ENCODE peak calls at places on chromosomes 7 and 10, in four cellular contexts. R is cardiac muscle cell, X is hepatocyte, F is tibial artery. D is an unnamed sample. For H3K4me1, the result is how much of the 10 kb centered on the place peaks cover.

GRCh38 chr7:101547916-101548599 is 81.0 kb downstream of the MYL10 start:
- DNase-seq in X (no peak), F (peak), R (no peak), D (no peak)

GRCh38 chr7:20172736-20173334 is 44.3 kb downstream of the MACC1 start:
- DNase-seq in R (peak), F (peak), X (peak), D (peak)

GRCh38 chr10:61974611-61975010 is 73.1 kb downstream of the ARID5B start:
- DNase-seq in F (peak), X (peak), R (peak), D (peak)

GRCh38 chr7:32039000-32039756 is 31.0 kb downstream of the PDE1C start:
- DNase-seq in F (no peak), R (peak), X (peak), D (no peak)

GRCh38 chr10:61612009-61612408 is 50.7 kb upstream of the CABCOCO1 start:
- DNase-seq in F (peak), X (no peak), R (no peak), D (no peak)

GRCh38 chr10:70960783-70961570 is 72.6 kb upstream of the PCBD1 start:
- DNase-seq in X (no peak), F (no peak), R (no peak), D (no peak)

GRCh38 chr7:93837245-93837644 is 53.3 kb downstream of the TFPI2 start:
- DNase-seq in R (no peak), X (no peak), F (no peak), D (no peak)

GRCh38 chr7:121960678-121961461 is 87.9 kb downstream of the PTPRZ1 start:
- DNase-seq in F (no peak), X (peak), R (no peak), D (peak)

GRCh38 chr7:150982348-150982747 is 4.2 kb upstream of the KCNH2 start:
- DNase-seq in X (no peak), F (no peak), R (no peak), D (no peak)

GRCh38 chr7:80659120-80660055 is 20.9 kb downstream of the CD36 start:
- DNase-seq in F (no peak), X (peak), R (peak), D (peak)

GRCh38 chr10:18100664-18101063 is 39.6 kb upstream of the CACNB2 start:
- DNase-seq in R (no peak), F (no peak), X (no peak), D (no peak)

GRCh38 chr7:26532490-26532889 is 240.8 kb downstream of the SNX10 start:
- DNase-seq in R (no peak), F (no peak), X (no peak), D (no peak)

GRCh38 chr10:129883029-129883428 is 81.0 kb downstream of the EBF3 start:
- DNase-seq in R (no peak), X (no peak), F (no peak), D (no peak)

GRCh38 chr7:54544356-54545240 is 2.4 kb downstream of the VSTM2A start:
- DNase-seq in X (peak), F (no peak), R (no peak), D (no peak)

GRCh38 chr7:139614886-139615285 is 91.4 kb downstream of the CLEC2L start:
- DNase-seq in F (no peak), R (no peak), X (no peak), D (no peak)

GRCh38 chr10:7811000-7811399 is 7.3 kb upstream of the TAF3 start:
- DNase-seq in X (no peak), R (no peak), F (no peak), D (no peak)

GRCh38 chr10:13813540-13813939 is 226.8 kb downstream of the PRPF18 start:
- DNase-seq in R (no peak), F (no peak), X (no peak), D (no peak)

GRCh38 chr7:972110-972509 is 3.2 kb downstream of the COX19 start:
- DNase-seq in R (no peak), F (no peak), X (no peak), D (no peak)
- H3K4me1 ChIP-seq in R (under half), F (under half), X (under half), D (under half)

DNA sequence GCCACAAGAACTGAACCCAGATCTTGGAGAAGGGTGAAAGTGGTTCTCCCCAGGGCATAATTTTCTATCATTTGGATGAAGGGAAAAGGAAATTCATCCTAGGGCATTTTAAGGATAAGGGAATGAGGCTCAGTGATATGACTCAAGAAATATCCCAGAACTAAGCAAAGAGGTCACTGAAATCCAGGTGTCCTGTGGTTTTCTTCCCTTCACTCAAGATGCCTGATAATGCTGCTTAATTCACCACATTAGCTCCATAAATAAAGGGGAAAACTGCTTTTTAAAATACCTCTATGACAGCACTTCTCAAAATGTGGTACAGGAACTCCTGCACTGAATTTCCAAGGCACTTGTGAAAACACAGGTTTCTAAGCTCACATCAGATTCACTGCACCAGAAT is 2.7 kb downstream of the IFIT3 start:
- DNase-seq in F (no peak), R (no peak), X (no peak), D (no peak)
- H3K27ac ChIP-seq in F (peak), R (no peak), X (peak), D (no peak)

GRCh38 chr7:23026164-23026563 is 12.2 kb upstream of the HYCC1 start:
- DNase-seq in F (no peak), R (no peak), X (no peak), D (no peak)
- H3K4me1 ChIP-seq in F (under half), R (under half), X (under half), D (under half)

GRCh38 chr7:92723205-92723604 is 113.2 kb downstream of the CDK6 start:
- DNase-seq in F (no peak), R (no peak), X (no peak), D (peak)

GRCh38 chr7:92725161-92725925 is 111.0 kb downstream of the CDK6 start:
- DNase-seq in F (no peak), R (no peak), X (no peak), D (no peak)

GRCh38 chr7:92722541-92722940 is 113.8 kb downstream of the CDK6 start:
- DNase-seq in R (no peak), X (no peak), F (no peak), D (no peak)

GRCh38 chr7:92720604-92721350 is 115.6 kb downstream of the CDK6 start:
- DNase-seq in X (no peak), R (no peak), F (no peak), D (no peak)

DNA sequence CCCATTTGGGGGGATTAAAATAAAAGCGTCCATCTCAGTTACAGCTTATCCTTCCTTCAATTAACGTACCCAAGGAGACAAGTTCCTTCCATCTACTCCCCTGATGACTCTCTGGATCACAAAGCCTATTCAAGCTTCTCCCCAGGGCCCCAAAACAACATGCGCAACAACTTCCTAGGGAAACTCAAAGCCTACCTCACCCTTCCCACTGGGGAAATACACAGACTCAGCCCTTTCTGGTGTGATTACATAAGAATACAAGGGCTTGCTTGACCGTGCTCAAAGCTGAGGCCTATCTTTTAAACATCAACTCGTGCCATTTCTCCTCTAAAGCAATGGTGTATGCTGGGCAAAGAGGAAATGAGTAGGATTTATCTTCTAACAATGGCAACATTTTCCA is 112.4 kb downstream of the CDK6 start:
- DNase-seq in X (no peak), R (no peak), F (no peak), D (no peak)
- H3K27ac ChIP-seq in X (peak), R (no peak), F (peak), D (peak)

GRCh38 chr10:102675887-102676616 is 31.8 kb downstream of the TRIM8 start:
- DNase-seq in X (peak), F (peak), R (no peak), D (peak)

GRCh38 chr10:102676916-102677315 is 32.6 kb downstream of the TRIM8 start:
- DNase-seq in F (peak), R (no peak), X (no peak), D (no peak)

GRCh38 chr10:102678842-102679289 is 34.6 kb downstream of the TRIM8 start:
- DNase-seq in R (peak), F (peak), X (peak), D (no peak)

GRCh38 chr10:102675151-102675886 is 31.0 kb downstream of the TRIM8 start:
- DNase-seq in R (peak), F (peak), X (no peak), D (no peak)

DNA sequence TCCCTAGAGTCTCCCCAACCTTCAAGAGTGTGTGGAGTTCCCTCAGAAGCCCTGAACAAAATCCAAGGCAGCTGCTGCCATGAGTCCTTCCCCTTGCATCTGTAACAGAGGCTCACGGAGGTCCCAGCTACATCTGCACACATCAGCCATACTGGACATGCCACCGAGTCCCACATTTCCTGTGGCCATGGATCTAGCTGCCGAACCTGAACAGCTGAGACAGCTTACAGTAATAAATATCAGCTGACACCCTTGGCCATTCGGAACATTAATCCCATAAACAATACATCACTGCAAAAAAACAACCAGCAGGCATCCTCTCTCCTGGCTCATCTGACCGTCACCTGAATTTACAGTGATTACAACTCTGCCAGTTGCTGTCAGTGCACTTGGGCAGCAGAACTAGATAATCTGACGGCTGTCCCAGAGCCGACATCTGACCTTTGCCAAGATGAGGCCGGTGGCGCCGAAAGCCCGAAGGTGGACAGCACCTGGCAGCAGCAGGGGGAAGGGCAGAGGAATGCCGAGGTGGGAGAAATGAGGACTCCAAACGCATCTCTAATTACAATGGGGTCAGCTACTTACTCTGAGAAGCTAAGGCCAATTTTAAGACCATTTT is 33.6 kb downstream of the TRIM8 start:
- DNase-seq in R (no peak), X (no peak), F (peak), D (no peak)
- H3K4me1 ChIP-seq in R (half or more), X (half or more), F (under half), D (under half)

GRCh38 chr7:117682681-117683385 is 190.4 kb downstream of the CTTNBP2 start:
- DNase-seq in F (no peak), X (peak), R (no peak), D (no peak)
- H3K27ac ChIP-seq in F (no peak), X (peak), R (no peak), D (no peak)

GRCh38 chr10:26737730-26738129 is 40.2 kb downstream of the PDSS1 start:
- DNase-seq in F (no peak), R (no peak), X (peak), D (peak)
- H3K4me1 ChIP-seq in F (under half), R (under half), X (under half), D (under half)

GRCh38 chr7:137934176-137934826 is 67.6 kb downstream of the CREB3L2 start:
- DNase-seq in R (no peak), X (no peak), F (no peak), D (no peak)
- H3K27ac ChIP-seq in R (no peak), X (peak), F (peak), D (peak)

GRCh38 chr7:130877676-130878305 is 143.8 kb upstream of the KLF14 start:
- DNase-seq in F (no peak), R (no peak), X (no peak), D (no peak)

GRCh38 chr7:130875265-130875741 is 141.3 kb upstream of the KLF14 start:
- DNase-seq in R (peak), X (peak), F (no peak), D (no peak)

GRCh38 chr7:130877236-130877635 is 143.2 kb upstream of the KLF14 start:
- DNase-seq in F (no peak), X (no peak), R (no peak), D (no peak)

GRCh38 chr7:130874071-130874915 is 140.3 kb upstream of the KLF14 start:
- DNase-seq in R (no peak), F (no peak), X (no peak), D (no peak)

DNA sequence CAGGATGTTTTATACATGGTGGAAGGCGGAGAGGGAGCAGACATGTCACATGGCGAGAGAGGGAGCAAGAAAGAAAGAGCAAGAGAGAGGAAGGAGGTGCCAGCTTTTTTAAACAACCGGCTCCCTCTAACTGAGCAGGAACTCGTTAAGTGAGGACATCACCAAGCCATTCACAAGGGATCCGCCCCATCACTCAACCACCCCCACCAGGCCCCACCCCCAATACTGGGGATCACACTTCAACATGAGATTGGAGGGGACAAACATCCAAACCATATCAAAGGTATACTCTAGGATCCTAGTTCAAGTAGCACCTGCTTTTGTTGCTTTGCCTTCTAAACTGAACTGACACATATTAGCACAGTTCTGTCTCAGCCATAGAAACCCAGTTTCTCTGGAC is 141.9 kb upstream of the KLF14 start:
- DNase-seq in X (no peak), R (no peak), F (no peak), D (no peak)
- H3K4me1 ChIP-seq in X (under half), R (under half), F (under half), D (under half)

DNA sequence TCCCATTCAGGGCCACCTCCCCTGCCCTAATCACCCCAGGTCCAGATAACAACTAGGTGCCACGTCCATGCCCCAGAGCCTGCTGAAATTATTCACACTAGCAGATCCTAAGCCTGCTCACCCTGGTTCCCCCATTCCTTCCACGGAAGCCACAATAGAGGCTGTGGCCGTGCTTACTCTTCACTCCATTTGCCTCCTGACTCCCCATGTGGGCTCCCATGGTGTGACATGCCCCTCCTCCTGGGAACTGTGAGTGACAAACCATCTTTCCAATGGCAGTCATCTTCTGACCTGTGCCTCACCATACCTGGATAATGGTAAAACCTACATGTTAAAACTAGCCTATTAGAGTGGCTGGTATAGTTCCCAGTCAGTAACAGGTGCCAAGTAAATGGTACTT is 216.2 kb upstream of the PRKCQ start:
- DNase-seq in R (no peak), F (no peak), X (no peak), D (no peak)
- H3K27ac ChIP-seq in R (no peak), F (no peak), X (no peak), D (no peak)

D was measured in astrocyte.